ENCODE peak calls at places on chromosomes 12 and 14, in five cellular contexts. O is CD8-positive, alpha-beta T cell; W is spleen; Q is lower lobe of right lung; K is thyroid gland. N is an unnamed sample.

GRCh38 chr12:67002711-67003110 is 266.4 kb upstream of the CAND1 start:
- DNase-seq in W (no peak), K (no peak), Q (no peak), O (no peak), N (no peak)

GRCh38 chr12:92295523-92295922 is 149.9 kb upstream of the BTG1 start:
- DNase-seq in W (no peak), O (no peak), Q (no peak), K (no peak), N (peak; percentile 8)

GRCh38 chr14:37480446-37481290 is 114.4 kb downstream of the FOXA1 start:
- DNase-seq in K (no peak), W (no peak), O (no peak), Q (no peak), N (no peak)

GRCh38 chr12:66688836-66689439 is 10.1 kb upstream of the GRIP1 start:
- DNase-seq in Q (no peak), W (no peak), O (peak; percentile 8), K (peak; percentile 54), N (peak; percentile 18)

GRCh38 chr12:115199831-115200230 is 515.9 kb upstream of the TBX3 start:
- DNase-seq in Q (no peak), O (no peak), K (no peak), W (no peak), N (no peak)

GRCh38 chr12:54489857-54490256 is 7.7 kb upstream of the NCKAP1L start:
- DNase-seq in Q (no peak), W (no peak), K (no peak), O (no peak), N (no peak)

GRCh38 chr12:8026282-8026637 is 6.3 kb upstream of the FOXJ2 start:
- DNase-seq in W (no peak), O (no peak), K (no peak), Q (no peak), N (no peak)

GRCh38 chr14:33836203-33836894 is 114.5 kb downstream of the EGLN3 start:
- DNase-seq in K (peak; percentile 7), O (no peak), Q (no peak), W (no peak), N (no peak)

GRCh38 chr12:46915861-46916260 is 90.1 kb upstream of the SLC38A4 start:
- DNase-seq in Q (no peak), O (no peak), W (no peak), K (no peak), N (peak; percentile 32)

GRCh38 chr12:72207094-72207493 is 65.1 kb upstream of the TRHDE start:
- DNase-seq in O (no peak), K (no peak), W (no peak), Q (no peak), N (no peak)

GRCh38 chr14:52695481-52696091 is at the start of gene ERO1A:
- DNase-seq in W (peak; percentile 96), K (peak; percentile 86), Q (peak; percentile 91), O (peak; percentile 20), N (peak; percentile 69)
- TF ChIP-seq CTCF in W (no peak), K (no peak), Q (no peak), O (no peak), N (no peak)

GRCh38 chr12:63994704-63995103 is 150.2 kb downstream of the SRGAP1 start:
- DNase-seq in K (no peak), Q (no peak), O (no peak), W (no peak), N (no peak)

GRCh38 chr12:64001439-64001838 is 156.9 kb downstream of the SRGAP1 start:
- DNase-seq in O (no peak), Q (no peak), K (no peak), W (no peak), N (no peak)

GRCh38 chr12:63995512-63995911 is 151.0 kb downstream of the SRGAP1 start:
- DNase-seq in Q (no peak), O (no peak), W (no peak), K (no peak), N (no peak)

GRCh38 chr12:63997198-63997597 is 152.7 kb downstream of the SRGAP1 start:
- DNase-seq in K (no peak), O (no peak), W (no peak), Q (no peak), N (no peak)
- H3K27ac ChIP-seq in K (no peak overlapping the region), O (no peak overlapping the region), W (no peak overlapping the region), Q (no peak overlapping the region), N (no peak overlapping the region)

GRCh38 chr12:52203126-52203921 is 11.5 kb upstream of the KRT80 start:
- DNase-seq in Q (peak; percentile 76), W (peak; percentile 78), O (no peak), K (peak; percentile 63), N (peak; percentile 38)
- H3K4me3 ChIP-seq in Q (no peak overlapping the region), W (no peak overlapping the region), O (no peak overlapping the region), K (no peak overlapping the region), N (no peak overlapping the region)

GRCh38 chr12:5515458-5515857 is 83.5 kb downstream of the NTF3 start:
- DNase-seq in O (no peak), K (no peak), Q (no peak), W (no peak), N (no peak)
- TF ChIP-seq CTCF in O (no peak), K (no peak), Q (no peak), W (no peak), N (no peak)

DNA sequence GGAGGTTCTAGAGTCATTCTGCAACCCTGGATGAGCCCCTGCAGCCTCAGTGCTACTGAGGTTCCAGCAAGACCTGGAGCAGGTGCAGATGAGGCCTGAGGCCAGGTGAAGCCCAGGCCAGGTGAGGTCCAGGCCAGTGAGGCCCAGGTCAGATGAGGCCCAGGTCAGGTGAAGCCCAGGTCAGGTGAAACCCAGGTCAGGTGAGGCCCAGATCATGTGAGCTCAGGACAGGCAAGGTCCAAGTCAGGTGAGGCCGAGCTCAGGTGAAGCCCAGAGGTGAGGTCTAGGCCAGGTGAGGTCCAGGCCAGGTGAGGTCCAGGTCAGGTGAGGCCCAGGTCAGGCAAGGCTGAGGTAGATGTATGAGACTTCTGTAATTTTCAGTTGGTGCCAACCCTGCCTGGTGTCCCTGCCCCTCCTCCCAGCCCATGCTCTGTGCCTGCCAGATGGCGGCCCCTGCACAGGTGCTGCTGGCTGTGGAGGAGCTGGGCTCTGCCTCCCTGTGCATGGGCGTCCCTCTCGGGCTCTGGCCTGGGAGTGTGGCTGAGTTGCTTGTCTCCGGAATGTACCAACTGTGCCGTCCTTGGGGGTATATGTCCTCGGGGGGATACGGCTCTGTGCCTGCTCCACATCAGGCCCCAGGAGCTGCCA is 388.5 kb downstream of the TMEM121 start:
- DNase-seq in O (no peak), Q (peak; percentile 16), K (no peak), W (peak; percentile 65), N (no peak)
- H3K27ac ChIP-seq in O (no peak overlapping the region), Q (no peak overlapping the region), K (no peak overlapping the region), W (no peak overlapping the region), N (no peak overlapping the region)

GRCh38 chr14:73740921-73741326 is 26.7 kb upstream of the PNMA1 start:
- DNase-seq in Q (peak; percentile 89), O (no peak), W (peak; percentile 80), K (peak; percentile 91), N (no peak)
- H3K4me3 ChIP-seq in Q (peak overlapping the region; percentile 39), O (peak overlapping the region; percentile 25), W (peak overlapping the region; percentile 64), K (no peak overlapping the region), N (no peak overlapping the region)

DNA sequence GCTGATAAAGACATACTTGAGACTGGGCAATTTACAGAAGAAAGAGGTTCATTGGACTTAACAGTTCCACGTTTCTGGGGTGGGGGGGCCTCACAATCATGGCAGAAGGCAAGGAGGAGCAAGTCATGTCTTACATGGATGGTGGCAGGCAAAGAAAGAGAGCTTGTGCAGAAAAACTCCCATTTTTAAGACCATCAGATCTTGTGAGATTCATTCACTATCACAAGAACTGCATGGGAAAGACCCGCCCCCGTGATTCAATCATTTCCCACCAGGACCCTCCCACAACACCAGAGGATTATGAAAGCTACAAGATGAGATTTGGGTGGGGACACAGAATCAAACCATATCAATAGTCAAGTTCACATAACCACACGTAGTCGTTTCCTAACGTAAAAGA is 85.5 kb downstream of the USP15 start:
- DNase-seq in Q (no peak), K (no peak), O (no peak), W (no peak), N (no peak)
- TF ChIP-seq CTCF in Q (no peak), K (no peak), O (no peak), W (no peak), N (no peak)

GRCh38 chr12:51471465-51471864 is 46.8 kb downstream of the SLC4A8 start:
- DNase-seq in K (no peak), Q (no peak), W (no peak), O (no peak), N (no peak)
- H3K27ac ChIP-seq in K (no peak overlapping the region), Q (no peak overlapping the region), W (no peak overlapping the region), O (no peak overlapping the region), N (no peak overlapping the region)

N was measured in brain microvascular endothelial cell.